ENCODE peak calls at places on chromosomes 7 and 10, in four cellular contexts. C is stimulated activated CD8-positive, alpha-beta memory T cell treated with anti-CD3 and anti-CD28 coated beads, Interleukin-2, amount 100 ng/mL, for 48 hours; I is GM23248; X is hepatic stellate cell. H is an unnamed sample.

GRCh38 chr7:135164357-135165021 is 6.0 kb downstream of the CYREN start:
- DNase-seq in C (no peak), I (peak; percentile 14), X (no peak), H (no peak)

GRCh38 chr7:74141705-74142104 is 32.5 kb upstream of the EIF4H start:
- DNase-seq in C (no peak), I (no peak), X (no peak), H (no peak)

GRCh38 chr7:19376591-19376990 is 231.4 kb upstream of the FERD3L start:
- DNase-seq in C (no peak), I (no peak), X (no peak), H (no peak)

GRCh38 chr7:5557920-5558401 is 134.3 kb upstream of the TNRC18 start:
- DNase-seq in C (no peak), I (peak; percentile 76), X (peak; percentile 75), H (no peak)

GRCh38 chr7:112422842-112423496 is 27.3 kb upstream of the IFRD1 start:
- DNase-seq in C (no peak), I (peak; percentile 96), X (peak; percentile 27), H (no peak)

GRCh38 chr10:97454330-97455036 is 8.5 kb downstream of the ZDHHC16 start:
- DNase-seq in C (no peak), I (peak; percentile 58), X (no peak), H (no peak)

GRCh38 chr10:520402-520787 is 169.1 kb downstream of the DIP2C start:
- DNase-seq in C (no peak), I (peak; percentile 64), X (no peak), H (no peak)

GRCh38 chr10:43383204-43383971 is 12.0 kb downstream of the FXYD4 start:
- DNase-seq in C (no peak), I (peak; percentile 66), X (no peak), H (no peak)

GRCh38 chr7:128404826-128405344 is 4.9 kb downstream of the IMPDH1 start:
- DNase-seq in C (no peak), I (peak; percentile 64), X (no peak), H (no peak)

H was measured in NCI-H1048.